ENCODE peak calls at places on chromosomes 1 and 21, in eight cellular contexts. N is GM23248; Q is stomach; B is left ventricle myocardium inferior; E is RWPE1; C is naive thymus-derived CD4-positive, alpha-beta T cell; Y is CD4-positive, alpha-beta memory T cell; I is HL-60. O is an unnamed sample.

GRCh38 chr1:115648717-115649691 is 7.2 kb downstream of the VANGL1 start:
- DNase-seq in C (no peak), Q (no peak), Y (no peak), E (no peak), B (no peak), N (peak), I (no peak), O (no peak)

GRCh38 chr1:240820816-240821215 is 208.9 kb upstream of the GREM2 start:
- DNase-seq in B (no peak), N (no peak), E (no peak), C (no peak), I (no peak), Y (no peak), Q (no peak), O (no peak)

GRCh38 chr1:213572939-213573647 is 414.7 kb upstream of the PROX1 start:
- DNase-seq in E (no peak), Y (no peak), C (no peak), N (no peak), I (no peak), B (no peak), Q (no peak), O (peak)

GRCh38 chr1:10755977-10756521 is 40.4 kb downstream of the CASZ1 start:
- DNase-seq in C (peak), I (no peak), E (peak), N (peak), Y (peak), B (peak), Q (peak), O (peak)

GRCh38 chr1:230303069-230303468 is 123.1 kb downstream of the PGBD5 start:
- DNase-seq in Y (no peak), C (no peak), Q (no peak), N (no peak), I (no peak), B (no peak), E (no peak), O (no peak)

GRCh38 chr1:89598450-89599331 is 34.2 kb upstream of the LRRC8C start:
- DNase-seq in Y (no peak), N (peak), B (no peak), Q (no peak), C (peak), E (peak), I (peak), O (peak)

GRCh38 chr1:178098262-178098661 is 4.4 kb downstream of the RASAL2 start:
- DNase-seq in I (no peak), B (no peak), E (no peak), Y (no peak), C (no peak), N (no peak), Q (no peak), O (no peak)

GRCh38 chr1:175742790-175743459 is 470 bp downstream of the TNR start:
- DNase-seq in C (no peak), I (no peak), Q (no peak), N (peak), Y (no peak), B (no peak), E (peak), O (peak)

GRCh38 chr1:207055386-207056001 is 2.4 kb downstream of the PFKFB2 start:
- DNase-seq in Y (no peak), I (no peak), B (no peak), Q (no peak), C (no peak), N (no peak), E (no peak), O (no peak)

GRCh38 chr1:28900562-28900961 is 13.8 kb upstream of the EPB41 start:
- DNase-seq in E (no peak), I (no peak), Q (no peak), Y (no peak), N (no peak), B (no peak), C (no peak), O (no peak)

GRCh38 chr1:41383094-41383852 is 22.0 kb downstream of the FOXO6 start:
- DNase-seq in E (no peak), I (no peak), Q (no peak), Y (peak), B (no peak), N (peak), C (no peak), O (no peak)

GRCh38 chr1:114274621-114275317 is 121.1 kb upstream of the SYT6 start:
- DNase-seq in N (no peak), Q (no peak), Y (no peak), C (no peak), I (no peak), B (no peak), E (no peak), O (no peak)

GRCh38 chr1:225580180-225581099 is 72.5 kb downstream of the ENAH start:
- DNase-seq in Q (no peak), I (no peak), Y (no peak), E (no peak), B (no peak), N (no peak), C (no peak), O (no peak)

GRCh38 chr1:21585037-21585436 is 75.8 kb downstream of the ALPL start:
- DNase-seq in N (no peak), E (no peak), B (no peak), C (no peak), I (no peak), Y (no peak), Q (no peak), O (no peak)

GRCh38 chr1:208203127-208203847 is 40.9 kb downstream of the PLXNA2 start:
- DNase-seq in C (no peak), E (no peak), I (no peak), Q (peak), N (peak), Y (no peak), B (peak), O (peak)

GRCh38 chr1:246689409-246689997 is 34.7 kb upstream of the SCCPDH start:
- DNase-seq in B (peak), Q (peak), N (peak), I (peak), Y (no peak), E (peak), C (peak), O (peak)

GRCh38 chr1:22018583-22019559 is 17.4 kb downstream of the CELA3A start:
- DNase-seq in E (peak), N (peak), I (peak), Q (peak), C (peak), Y (peak), B (no peak), O (peak)

GRCh38 chr1:54370287-54371003 is 35.7 kb downstream of the SSBP3 start:
- DNase-seq in Q (no peak), C (no peak), I (no peak), B (no peak), N (no peak), Y (no peak), E (no peak), O (peak)

GRCh38 chr1:35284852-35285251 is 16.3 kb downstream of the ZMYM4 start:
- DNase-seq in Q (no peak), E (no peak), C (no peak), N (no peak), Y (no peak), B (no peak), I (no peak), O (no peak)

GRCh38 chr21:15255359-15256157 is 190.8 kb upstream of the NRIP1 start:
- DNase-seq in C (no peak), E (no peak), Q (no peak), Y (no peak), I (no peak), B (no peak), N (no peak), O (no peak)

GRCh38 chr1:237888143-237888542 is 2.6 kb downstream of the ZP4 start:
- DNase-seq in E (no peak), C (no peak), I (no peak), Q (no peak), B (no peak), N (no peak), Y (no peak), O (no peak)

GRCh38 chr1:244092293-244093264 is 41.5 kb downstream of the ZBTB18 start:
- DNase-seq in E (no peak), Y (no peak), C (no peak), B (no peak), I (no peak), N (peak), Q (no peak), O (peak)

GRCh38 chr1:186188004-186188539 is 187.0 kb downstream of the TPR start:
- DNase-seq in E (peak), I (no peak), Y (no peak), Q (no peak), B (no peak), C (no peak), N (peak), O (no peak)

GRCh38 chr1:235946570-235946981 is 79.9 kb upstream of the LYST start:
- DNase-seq in Q (no peak), C (no peak), E (peak), I (no peak), B (no peak), Y (no peak), N (peak), O (no peak)

GRCh38 chr1:174700775-174701174 is 253.0 kb downstream of the GPR52 start:
- DNase-seq in Q (no peak), N (peak), E (no peak), B (no peak), Y (no peak), C (no peak), I (no peak), O (no peak)

GRCh38 chr1:28144203-28145135 is 32.0 kb downstream of the PTAFR start:
- DNase-seq in C (no peak), N (peak), Q (no peak), I (peak), B (no peak), Y (no peak), E (peak), O (no peak)

GRCh38 chr1:171222961-171223360 is 25.3 kb upstream of the FMO1 start:
- DNase-seq in B (peak), Y (no peak), Q (no peak), N (no peak), E (no peak), C (no peak), I (no peak), O (no peak)

GRCh38 chr1:226403522-226404034 is 4.3 kb downstream of the PARP1 start:
- DNase-seq in Y (no peak), Q (no peak), E (peak), I (peak), N (peak), C (no peak), B (no peak), O (no peak)

GRCh38 chr1:168235937-168236336 is 10.1 kb downstream of the SFT2D2 start:
- DNase-seq in C (no peak), Y (no peak), E (no peak), Q (no peak), I (no peak), N (no peak), B (no peak), O (peak)

GRCh38 chr1:50333595-50333974 is 89.7 kb downstream of the DMRTA2 start:
- DNase-seq in Y (no peak), C (peak), N (peak), I (no peak), E (peak), B (peak), Q (peak), O (peak)

GRCh38 chr1:75954594-75954993 is 22.4 kb upstream of the ASB17 start:
- DNase-seq in E (peak), I (peak), C (no peak), N (peak), B (no peak), Q (no peak), Y (no peak), O (no peak)

GRCh38 chr1:234532511-234532922 is 53.5 kb upstream of the TARBP1 start:
- DNase-seq in B (no peak), Q (peak), I (peak), N (peak), C (no peak), Y (no peak), E (no peak), O (no peak)

GRCh38 chr1:161885013-161885412 is 118.9 kb downstream of the ATF6 start:
- DNase-seq in B (no peak), Q (no peak), C (no peak), N (peak), I (no peak), Y (no peak), E (peak), O (no peak)

DNA sequence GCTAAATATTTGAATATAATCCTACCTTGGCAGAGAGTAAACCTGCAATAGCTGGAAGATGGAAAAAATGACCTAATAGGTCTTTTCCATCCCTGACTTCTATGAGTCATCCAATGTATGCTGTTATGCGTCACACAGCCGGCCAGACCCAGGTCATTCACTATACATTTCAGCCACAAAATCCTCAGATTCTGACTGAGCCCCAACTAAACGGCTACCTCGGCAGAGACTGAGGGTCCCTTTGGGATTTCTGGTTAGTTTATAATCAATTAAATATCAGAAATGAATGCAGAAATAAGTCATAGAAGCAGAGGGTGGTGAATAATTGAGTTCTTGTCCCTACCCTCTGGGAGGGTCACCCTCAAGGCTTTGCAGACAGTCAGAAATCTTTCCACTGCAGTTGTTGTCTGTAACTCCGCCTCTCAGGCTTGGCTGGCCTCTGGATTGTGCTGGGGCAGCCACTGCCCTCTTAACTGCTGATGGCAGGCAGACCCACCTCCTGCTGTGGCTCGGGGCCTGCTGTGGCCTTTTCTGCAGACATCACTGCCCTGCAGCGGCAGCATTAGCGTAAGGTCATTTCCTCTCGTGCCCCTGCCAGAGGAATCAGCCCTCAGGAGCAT is 240.5 kb downstream of the TGFB2 start:
- DNase-seq in C (no peak), Y (no peak), Q (no peak), E (peak), N (peak), B (no peak), I (no peak), O (no peak)
- H3K27ac ChIP-seq in C (no peak), Y (no peak), Q (no peak), E (peak), N (no peak), B (no peak), I (no peak), O (no peak)

GRCh38 chr1:152411144-152411543 is 2.9 kb downstream of the CRNN start:
- DNase-seq in B (no peak), C (no peak), E (no peak), N (no peak), I (no peak), Y (no peak), Q (no peak), O (no peak)

GRCh38 chr1:152411846-152412245 is 2.2 kb downstream of the CRNN start:
- DNase-seq in Q (no peak), N (no peak), C (no peak), B (no peak), Y (no peak), I (no peak), E (no peak), O (no peak)

GRCh38 chr1:152408664-152409063 is 5.4 kb downstream of the CRNN start:
- DNase-seq in Q (no peak), B (no peak), N (no peak), E (no peak), C (no peak), Y (no peak), I (no peak), O (no peak)

GRCh38 chr1:152410028-152410427 is 4.0 kb downstream of the CRNN start:
- DNase-seq in I (no peak), Y (no peak), Q (no peak), N (no peak), C (no peak), B (no peak), E (no peak), O (no peak)

DNA sequence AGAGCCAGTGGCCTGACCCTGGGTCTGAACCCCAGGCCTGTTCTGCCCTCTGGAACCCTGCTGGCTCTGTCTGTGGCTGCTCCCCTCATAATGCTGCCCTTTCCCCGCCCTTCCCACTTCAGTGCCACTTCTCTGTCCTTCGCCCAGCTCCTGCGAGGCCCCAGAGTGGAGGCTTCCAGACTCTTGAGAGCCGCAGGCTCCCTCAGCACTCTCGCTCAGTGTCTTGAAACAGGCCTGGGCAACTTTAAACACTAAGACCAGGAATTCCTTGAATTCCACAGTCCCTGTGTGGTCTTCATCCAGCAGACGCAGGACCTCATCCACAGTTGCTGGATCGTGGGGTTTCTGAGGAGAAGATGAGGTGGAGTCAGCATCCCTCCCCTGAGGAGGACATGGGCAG is 3.5 kb downstream of the CRNN start:
- DNase-seq in N (peak), E (no peak), C (no peak), Y (no peak), B (no peak), Q (no peak), I (no peak), O (no peak)
- H3K27ac ChIP-seq in N (no peak), E (no peak), C (no peak), Y (no peak), B (no peak), Q (no peak), I (no peak), O (no peak)

GRCh38 chr1:6349254-6349943 is 44.2 kb downstream of the ACOT7 start:
- DNase-seq in Y (no peak), Q (no peak), N (no peak), B (no peak), E (no peak), I (no peak), C (no peak), O (no peak)

GRCh38 chr1:6345460-6345859 is 48.1 kb downstream of the ACOT7 start:
- DNase-seq in B (no peak), N (no peak), Y (no peak), Q (no peak), I (no peak), C (no peak), E (no peak), O (no peak)

GRCh38 chr1:6348511-6349191 is 44.9 kb downstream of the ACOT7 start:
- DNase-seq in I (no peak), Q (peak), C (peak), E (no peak), B (peak), Y (peak), N (no peak), O (peak)

GRCh38 chr1:6350416-6351088 is 43.0 kb downstream of the ACOT7 start:
- DNase-seq in Q (peak), I (no peak), B (peak), N (no peak), E (peak), C (no peak), Y (no peak), O (peak)

GRCh38 chr1:6347641-6348487 is 45.7 kb downstream of the ACOT7 start:
- DNase-seq in E (peak), I (peak), N (peak), B (peak), Q (peak), C (peak), Y (peak), O (peak)
- H3K27ac ChIP-seq in E (peak), I (no peak), N (no peak), B (peak), Q (no peak), C (peak), Y (peak), O (peak)

GRCh38 chr1:93672069-93672468 is 9.6 kb downstream of the BCAR3 start:
- DNase-seq in C (no peak), I (no peak), E (no peak), B (peak), Y (no peak), Q (peak), N (peak), O (peak)
- H3K27ac ChIP-seq in C (no peak), I (no peak), E (peak), B (peak), Y (no peak), Q (peak), N (peak), O (peak)

GRCh38 chr1:150404465-150404864 is 40.5 kb downstream of the RPRD2 start:
- DNase-seq in B (no peak), Q (no peak), I (no peak), C (no peak), E (no peak), N (no peak), Y (no peak), O (no peak)
- H3K27ac ChIP-seq in B (no peak), Q (no peak), I (no peak), C (no peak), E (no peak), N (no peak), Y (no peak), O (no peak)

GRCh38 chr1:2448098-2448445 is 28.0 kb upstream of the PLCH2 start:
- DNase-seq in E (no peak), B (no peak), N (peak), C (no peak), I (no peak), Y (no peak), Q (no peak), O (no peak)
- H3K27ac ChIP-seq in E (peak), B (no peak), N (no peak), C (no peak), I (no peak), Y (no peak), Q (no peak), O (no peak)

GRCh38 chr1:241846862-241847539 is 1.0 kb upstream of the EXO1 start:
- DNase-seq in B (no peak), N (no peak), Y (no peak), C (no peak), E (no peak), Q (no peak), I (no peak), O (no peak)
- H3K27ac ChIP-seq in B (peak), N (peak), Y (peak), C (peak), E (no peak), Q (no peak), I (peak), O (peak)

DNA sequence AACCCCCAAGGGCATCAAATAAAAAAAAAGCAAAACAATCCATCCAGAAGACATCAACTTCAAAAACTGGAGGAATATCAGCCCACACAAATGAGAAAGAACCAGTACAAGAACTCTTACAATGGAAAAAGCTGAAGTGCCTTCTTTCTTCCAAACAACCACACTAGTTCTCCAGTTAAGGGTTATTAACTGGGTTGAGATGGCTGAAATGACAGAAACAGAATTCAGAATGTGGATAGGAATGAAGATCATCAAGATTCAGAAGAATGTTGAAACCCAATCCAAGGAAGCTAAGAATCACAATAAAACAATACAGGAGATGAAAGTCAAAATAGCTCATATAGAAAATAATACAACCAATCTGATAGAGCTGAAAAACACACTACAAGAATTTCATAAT is 104.5 kb downstream of the NME7 start:
- DNase-seq in C (no peak), I (no peak), N (no peak), Q (no peak), E (no peak), B (no peak), Y (no peak), O (no peak)
- H3K27ac ChIP-seq in C (no peak), I (no peak), N (no peak), Q (no peak), E (no peak), B (no peak), Y (no peak), O (no peak)

DNA sequence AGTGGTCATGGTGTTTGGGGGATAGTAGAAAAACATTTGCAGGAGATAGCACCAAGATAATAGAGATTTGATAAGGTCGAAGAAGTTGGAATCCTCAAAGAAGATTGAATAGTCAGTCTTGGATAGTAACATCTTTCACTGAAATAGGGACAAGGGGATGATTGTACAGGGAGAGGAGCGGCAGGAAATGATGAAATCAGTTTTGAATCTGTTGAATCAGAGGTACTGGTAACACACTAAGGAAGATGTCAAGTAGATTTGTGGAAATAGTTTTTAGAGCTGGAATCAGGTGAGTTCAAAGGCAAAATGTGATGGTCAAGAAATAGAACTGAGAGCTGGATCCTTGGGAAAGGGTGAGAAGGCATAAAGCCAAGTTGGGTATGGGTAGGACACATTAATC is 26.5 kb downstream of the CAP1 start:
- DNase-seq in B (no peak), I (no peak), E (no peak), N (peak), C (no peak), Q (no peak), Y (no peak), O (no peak)
- H3K27ac ChIP-seq in B (no peak), I (peak), E (peak), N (peak), C (peak), Q (no peak), Y (no peak), O (no peak)

O was measured in small intestine.